ENCODE peak calls at places on chromosomes 7 and 10, in four cellular contexts. T is K562, C is NCI-H460, X is iPS-NIHi11. M is an unnamed sample.

GRCh38 chr7:25885057-25885576 is 266.9 kb upstream of the NFE2L3 start:
- DNase-seq in T (no peak), C (no peak), X (no peak), M (no peak)

GRCh38 chr10:61663466-61663865 is 737 bp downstream of the CABCOCO1 start:
- DNase-seq in T (no peak), C (no peak), X (no peak), M (no peak)

GRCh38 chr7:141562036-141562435 is 10.8 kb downstream of the AGK start:
- DNase-seq in T (no peak), C (no peak), X (no peak), M (no peak)

GRCh38 chr7:141630621-141631020 is 71.3 kb downstream of the DENND11 start:
- DNase-seq in T (no peak), C (no peak), X (no peak), M (no peak)

GRCh38 chr10:128130051-128130450 is 3.8 kb upstream of the MKI67 start:
- DNase-seq in T (no peak), C (peak), X (no peak), M (no peak)

GRCh38 chr7:13414661-13415105 is 574.8 kb downstream of the ETV1 start:
- DNase-seq in T (no peak), C (no peak), X (no peak), M (no peak)

GRCh38 chr7:130695840-130696239 is 9.5 kb upstream of the TSGA13 start:
- DNase-seq in T (peak), C (peak), X (peak), M (no peak)

GRCh38 chr10:89556590-89556989 is 21.2 kb upstream of the SLC16A12 start:
- DNase-seq in T (no peak), C (no peak), X (no peak), M (no peak)

GRCh38 chr7:142753366-142753765 is 4.1 kb downstream of the PRSS1 start:
- DNase-seq in T (no peak), C (no peak), X (no peak), M (no peak)

GRCh38 chr10:46551701-46552525 is 4.5 kb downstream of the GPRIN2 start:
- DNase-seq in T (no peak), C (no peak), X (no peak), M (no peak)

GRCh38 chr7:18345641-18346234 is 149.8 kb upstream of the HDAC9 start:
- DNase-seq in T (peak), C (peak), X (peak), M (no peak)

GRCh38 chr7:44978511-44979366 is at the start of gene MYO1G:
- DNase-seq in T (no peak), C (no peak), X (no peak), M (no peak)

GRCh38 chr10:12397147-12397896 is 48.0 kb downstream of the CAMK1D start:
- DNase-seq in T (no peak), C (no peak), X (no peak), M (no peak)

GRCh38 chr7:35536396-35536826 is 158.5 kb downstream of the HERPUD2 start:
- DNase-seq in T (no peak), C (no peak), X (no peak), M (no peak)

GRCh38 chr7:102264367-102264891 is 22.2 kb upstream of the SH2B2 start:
- DNase-seq in T (peak), C (no peak), X (no peak), M (no peak)

GRCh38 chr7:128137096-128137655 is 103.9 kb upstream of the LEP start:
- DNase-seq in T (no peak), C (no peak), X (no peak), M (no peak)

GRCh38 chr10:88986549-88987242 is 3.9 kb upstream of the FAS start:
- DNase-seq in T (peak), C (peak), X (peak), M (no peak)

GRCh38 chr10:131094406-131095108 is 217.0 kb downstream of the TCERG1L start:
- DNase-seq in T (no peak), C (no peak), X (peak), M (no peak)

GRCh38 chr7:149830997-149831729 is 7.0 kb upstream of the ZNF862 start:
- DNase-seq in T (no peak), C (no peak), X (no peak), M (no peak)

GRCh38 chr7:121339082-121339481 is 10.3 kb downstream of the WNT16 start:
- DNase-seq in T (no peak), C (no peak), X (no peak), M (no peak)

GRCh38 chr7:107826451-107826850 is 23.4 kb upstream of the SLC26A3 start:
- DNase-seq in T (no peak), C (no peak), X (no peak), M (no peak)

GRCh38 chr10:50033481-50033880 is 34.3 kb upstream of the WASHC2A start:
- DNase-seq in T (no peak), C (no peak), X (no peak), M (no peak)

GRCh38 chr10:75165684-75166622 is 44.6 kb upstream of the VDAC2 start:
- DNase-seq in T (no peak), C (no peak), X (no peak), M (peak)

M was measured in GM19239.